ENCODE peak calls at places on chromosomes 6 and 20, in four cellular contexts. F is IMR-90, S is endothelial cell of umbilical vein, D is K562. K is an unnamed sample. For H3K9me3, the result is how much of the 10 kb centered on the place peaks cover.

GRCh38 chr6:157614026-157614484 is 209.0 kb upstream of the SNX9 start:
- DNase-seq in F (peak), S (no peak), D (no peak), K (no peak)

GRCh38 chr20:17967595-17968365 is 814 bp downstream of the SNX5 start:
- DNase-seq in F (peak), S (peak), D (no peak), K (no peak)

GRCh38 chr6:168192901-168193815 is 114.1 kb upstream of the FRMD1 start:
- DNase-seq in F (no peak), S (no peak), D (no peak), K (no peak)

GRCh38 chr6:122736166-122736565 is 43.4 kb upstream of the FABP7 start:
- DNase-seq in F (no peak), S (no peak), D (no peak), K (no peak)

GRCh38 chr20:15814903-15815302 is 758.3 kb downstream of the KIF16B start:
- DNase-seq in F (no peak), S (no peak), D (no peak), K (no peak)

GRCh38 chr6:107491791-107492674 is 2.1 kb downstream of the SOBP start:
- DNase-seq in F (peak), S (no peak), D (no peak), K (no peak)

GRCh38 chr6:68975064-68975463 is 340.0 kb downstream of the ADGRB3 start:
- DNase-seq in F (no peak), S (no peak), D (no peak), K (no peak)

GRCh38 chr20:24081077-24081476 is 92.5 kb upstream of the GGTLC1 start:
- DNase-seq in F (no peak), S (no peak), D (no peak), K (no peak)

GRCh38 chr6:33057222-33058150 is 16.0 kb downstream of the HLA-DPA1 start:
- DNase-seq in F (no peak), S (no peak), D (no peak), K (no peak)

GRCh38 chr20:37424062-37424851 is 78.3 kb downstream of the SRC start:
- DNase-seq in F (no peak), S (no peak), D (no peak), K (no peak)

GRCh38 chr20:62980380-62980960 is 26.3 kb downstream of the BHLHE23 start:
- DNase-seq in F (no peak), S (no peak), D (no peak), K (no peak)

GRCh38 chr20:46167080-46167479 is 49.0 kb downstream of the CD40 start:
- DNase-seq in F (no peak), S (no peak), D (no peak), K (no peak)

GRCh38 chr20:51767867-51768758 is at the start of gene ATP9A:
- DNase-seq in F (peak), S (no peak), D (no peak), K (no peak)

GRCh38 chr20:2652724-2653510 is 485 bp downstream of the NOP56 start:
- DNase-seq in F (no peak), S (no peak), D (no peak), K (no peak)

GRCh38 chr20:43220612-43221011 is 30.9 kb upstream of the PTPRT start:
- DNase-seq in F (peak), S (no peak), D (no peak), K (no peak)

GRCh38 chr6:116557863-116558262 is 4.3 kb downstream of the CALHM4 start:
- DNase-seq in F (peak), S (peak), D (no peak), K (no peak)

GRCh38 chr20:49285233-49285668 is 7.4 kb upstream of the ZNFX1 start:
- DNase-seq in F (no peak), S (no peak), D (no peak), K (no peak)
- H3K9me3 ChIP-seq in F (under half), S (under half), D (under half), K (under half)

GRCh38 chr20:31694842-31695593 is 27.6 kb downstream of the BCL2L1 start:
- DNase-seq in F (no peak), S (no peak), D (no peak), K (no peak)

GRCh38 chr20:31693402-31693801 is 29.3 kb downstream of the BCL2L1 start:
- DNase-seq in F (no peak), S (no peak), D (no peak), K (no peak)

GRCh38 chr20:31698243-31698802 is 24.3 kb downstream of the BCL2L1 start:
- DNase-seq in F (no peak), S (no peak), D (no peak), K (no peak)

GRCh38 chr20:31693987-31694661 is 28.5 kb downstream of the BCL2L1 start:
- DNase-seq in F (no peak), S (no peak), D (no peak), K (no peak)

DNA sequence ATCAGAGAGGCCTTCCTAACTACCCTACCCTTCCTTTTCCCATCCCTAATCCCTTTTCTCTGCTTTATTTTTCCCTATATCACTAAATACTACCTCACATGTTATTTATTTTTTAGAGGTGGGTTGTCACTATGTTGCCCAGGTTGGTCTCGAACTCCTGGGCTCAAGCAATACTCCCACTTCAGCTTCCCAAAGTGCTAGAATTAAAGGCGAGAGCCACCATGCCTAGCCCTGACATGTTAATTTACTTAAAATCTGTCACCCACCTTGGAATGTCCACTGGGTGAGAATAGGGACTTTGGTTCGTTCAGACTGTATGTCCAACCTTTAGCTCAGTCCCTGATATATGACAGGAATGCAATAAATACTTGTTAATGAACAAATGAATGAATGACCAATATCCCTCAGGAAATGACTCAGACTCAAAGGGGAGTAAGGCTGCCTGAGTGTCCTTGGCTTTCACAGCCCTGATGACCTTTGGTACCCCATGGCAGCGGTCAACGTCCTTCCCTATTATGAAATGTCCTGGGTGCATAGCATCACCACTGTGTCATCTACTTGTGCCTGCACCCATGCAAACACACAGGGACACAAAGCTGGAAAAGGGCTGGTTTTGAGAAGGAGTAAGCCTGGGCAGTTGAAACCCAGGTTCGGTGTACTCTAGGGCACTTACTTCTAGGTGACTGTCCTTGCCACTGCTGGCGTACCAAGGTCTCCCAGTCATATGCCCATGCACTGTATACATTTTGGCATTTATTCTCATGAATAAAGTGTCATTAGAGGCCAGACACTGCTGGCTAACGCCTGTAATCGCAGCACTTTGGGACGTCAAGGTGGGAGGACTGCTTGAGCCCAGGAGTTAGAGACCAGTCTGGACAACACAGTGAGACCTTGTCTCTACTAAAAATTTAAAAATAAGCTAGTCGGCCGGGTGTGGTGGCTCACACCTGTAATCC is 26.5 kb downstream of the BCL2L1 start:
- DNase-seq in F (peak), S (peak), D (no peak), K (no peak)
- TF ChIP-seq FOS in F (peak), S (peak), D (no peak), K (no peak)

GRCh38 chr6:159997498-159998101 is 28.7 kb downstream of the IGF2R start:
- DNase-seq in F (no peak), S (no peak), D (no peak), K (no peak)

GRCh38 chr6:160002882-160003281 is 34.0 kb downstream of the IGF2R start:
- DNase-seq in F (no peak), S (no peak), D (no peak), K (no peak)

GRCh38 chr6:159998543-159998942 is 29.7 kb downstream of the IGF2R start:
- DNase-seq in F (no peak), S (no peak), D (no peak), K (no peak)

GRCh38 chr6:159999240-159999671 is 30.4 kb downstream of the IGF2R start:
- DNase-seq in F (no peak), S (no peak), D (no peak), K (no peak)

DNA sequence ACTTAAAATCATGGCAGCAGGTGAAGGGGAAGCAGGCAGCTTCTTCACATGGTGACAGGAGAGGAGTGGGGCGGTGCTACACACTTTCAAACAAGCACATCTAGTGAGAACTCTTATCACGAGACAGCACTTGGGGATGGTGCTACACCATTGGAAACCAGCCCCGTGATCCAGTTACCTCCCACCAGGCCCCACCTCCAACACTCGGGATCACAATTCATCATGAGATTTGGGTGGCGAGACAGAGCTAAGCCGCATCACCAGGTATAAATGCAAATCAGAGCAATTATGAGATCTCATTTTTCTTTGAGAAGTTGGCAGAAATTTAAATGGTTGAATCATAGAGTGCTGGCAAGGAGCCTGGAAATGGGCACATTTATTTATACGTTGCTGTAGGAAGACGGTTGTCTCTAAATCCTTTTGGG is 31.4 kb downstream of the IGF2R start:
- DNase-seq in F (no peak), S (no peak), D (no peak), K (no peak)
- H3K9me3 ChIP-seq in F (under half), S (under half), D (under half), K (under half)

DNA sequence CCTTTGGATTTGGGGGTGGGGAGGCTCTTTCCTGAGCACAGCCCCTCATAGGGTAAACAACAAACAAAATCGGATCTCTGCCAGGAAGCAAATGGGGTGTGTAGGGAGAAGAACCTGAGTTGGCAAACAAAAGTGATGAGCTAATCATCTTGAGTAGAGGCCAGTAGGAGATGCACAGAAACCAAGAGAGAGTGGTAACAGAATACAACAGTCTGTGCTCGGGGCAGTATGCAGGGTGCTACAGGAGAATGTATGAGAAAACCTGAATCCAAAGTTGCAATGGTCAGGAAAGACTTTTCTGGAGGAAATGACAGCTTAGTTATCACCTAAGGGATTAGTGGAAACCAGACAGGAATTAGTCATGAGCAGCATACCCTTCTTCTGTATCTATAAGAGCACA is 177.8 kb downstream of the CDKAL1 start:
- DNase-seq in F (no peak), S (peak), D (no peak), K (no peak)
- TF ChIP-seq FOS in F (no peak), S (no peak), D (no peak), K (no peak)

DNA sequence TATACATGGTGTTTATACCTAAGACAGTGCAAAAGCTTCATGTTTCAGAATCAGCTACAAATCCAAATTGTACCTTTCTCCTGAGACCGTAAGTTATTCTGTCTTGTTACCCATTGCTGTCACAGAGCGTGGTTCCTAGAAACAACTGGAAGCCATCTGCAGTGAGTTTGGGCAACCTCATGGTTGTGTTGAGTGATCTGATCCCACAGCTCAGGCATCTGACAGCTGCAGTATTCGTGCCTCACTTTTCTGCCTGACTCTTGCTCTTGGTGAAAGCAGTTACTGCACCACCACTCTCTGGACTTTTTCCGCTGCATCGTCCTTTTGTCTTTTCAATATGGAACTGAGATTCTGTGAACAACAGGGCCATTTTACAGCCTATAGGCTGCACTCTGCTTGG is 752.6 kb downstream of the MAFB start:
- DNase-seq in F (no peak), S (no peak), D (no peak), K (no peak)
- H3K9me3 ChIP-seq in F (under half), S (under half), D (under half), K (under half)

GRCh38 chr6:137188855-137189254 is 15.4 kb upstream of the IL22RA2 start:
- DNase-seq in F (no peak), S (no peak), D (no peak), K (no peak)
- TF ChIP-seq FOS in F (no peak), S (no peak), D (no peak), K (no peak)